ENCODE peak calls at places on chromosomes 11 and 22, in nine cellular contexts. G is kidney tubule cell; K is WTC11; Y is foreskin fibroblast; M is HT1080; O is stimulated activated CD8-positive, alpha-beta memory T cell treated with anti-CD3 and anti-CD28 coated beads, Interleukin-12 subunit alpha, Interleukin-12 subunit beta, amount 100 ng/mL, for 1 hour; Q is right atrium auricular region; E is astrocyte of the hippocampus; V is CD8-positive, alpha-beta memory T cell. N is an unnamed sample.

GRCh38 chr11:118086913-118087768 is at the start of gene SMIM35:
- DNase-seq in G (no peak), K (no peak), Y (no peak), M (no peak), O (no peak), Q (no peak), E (no peak), V (no peak), N (no peak)

GRCh38 chr11:77035041-77035440 is 843 bp downstream of the B3GNT6 start:
- DNase-seq in G (no peak), K (no peak), Y (no peak), M (no peak), O (no peak), Q (no peak), E (no peak), V (no peak), N (no peak)

GRCh38 chr11:128949791-128950454 is 7.3 kb upstream of the TP53AIP1 start:
- DNase-seq in G (no peak), K (no peak), Y (no peak), M (no peak), O (no peak), Q (no peak), E (no peak), V (no peak), N (no peak)

GRCh38 chr11:75547177-75547576 is 14.9 kb upstream of the SERPINH1 start:
- DNase-seq in G (no peak), K (no peak), Y (no peak), M (no peak), O (no peak), Q (no peak), E (no peak), V (no peak), N (no peak)

GRCh38 chr11:12508151-12508740 is 130.9 kb downstream of the PARVA start:
- DNase-seq in G (no peak), K (no peak), Y (peak), M (no peak), O (no peak), Q (no peak), E (peak), V (no peak), N (no peak)

GRCh38 chr11:2235588-2236326 is 34.6 kb downstream of the ASCL2 start:
- DNase-seq in G (no peak), K (no peak), Y (no peak), M (no peak), O (no peak), Q (no peak), E (no peak), V (no peak), N (no peak)

GRCh38 chr22:23204541-23205157 is 24.3 kb downstream of the BCR start:
- DNase-seq in G (peak), K (no peak), Y (no peak), M (no peak), O (no peak), Q (peak), E (peak), V (no peak), N (no peak)

GRCh38 chr11:2535673-2536439 is 91.0 kb downstream of the KCNQ1 start:
- DNase-seq in G (no peak), K (no peak), Y (no peak), M (no peak), O (no peak), Q (no peak), E (no peak), V (no peak), N (no peak)

GRCh38 chr11:8564526-8564925 is 29.5 kb downstream of the STK33 start:
- DNase-seq in G (no peak), K (no peak), Y (no peak), M (no peak), O (no peak), Q (no peak), E (no peak), V (no peak), N (no peak)

GRCh38 chr11:27277843-27278242 is 85.2 kb downstream of the CCDC34 start:
- DNase-seq in G (no peak), K (no peak), Y (no peak), M (no peak), O (no peak), Q (no peak), E (no peak), V (no peak), N (no peak)

GRCh38 chr11:10605941-10606381 is 37.5 kb upstream of the LYVE1 start:
- DNase-seq in G (no peak), K (peak), Y (peak), M (peak), O (no peak), Q (peak), E (peak), V (no peak), N (no peak)

GRCh38 chr11:46559815-46560214 is 34.0 kb downstream of the AMBRA1 start:
- DNase-seq in G (no peak), K (no peak), Y (no peak), M (no peak), O (no peak), Q (no peak), E (no peak), V (no peak), N (no peak)

GRCh38 chr22:49212466-49212865 is 615.2 kb downstream of the BRD1 start:
- DNase-seq in G (no peak), K (peak), Y (no peak), M (no peak), O (no peak), Q (peak), E (no peak), V (no peak), N (peak)

N was measured in H1.